ENCODE peak calls at places on chromosomes 7 and 10, in seven cellular contexts. G is iPS-NIHi11; D is HTR-8/SVneo; B is stimulated activated CD4-positive, alpha-beta T cell treated with anti-CD3 and anti-CD28 coated beads, Interleukin-4, amount 100 ng/mL, for 4 hours; R is H7; M is stimulated activated CD8-positive, alpha-beta memory T cell treated with anti-CD3 and anti-CD28 coated beads, Interleukin-2, amount 100 ng/mL, for 48 hours; X is AML-193. Z is an unnamed sample.

GRCh38 chr10:122181055-122181732 is 89.9 kb upstream of the BTBD16 start:
- DNase-seq in G (no peak), D (no peak), B (no peak), R (no peak), M (no peak), X (no peak), Z (no peak)

GRCh38 chr10:85778074-85778473 is 588.5 kb downstream of the GRID1 start:
- DNase-seq in G (no peak), D (no peak), B (no peak), R (no peak), M (no peak), X (no peak), Z (no peak)

GRCh38 chr7:150942591-150943452 is 35.3 kb downstream of the KCNH2 start:
- DNase-seq in G (no peak), D (no peak), B (no peak), R (no peak), M (no peak), X (no peak), Z (no peak)

GRCh38 chr10:91549296-91549695 is 83.6 kb downstream of the PPP1R3C start:
- DNase-seq in G (no peak), D (no peak), B (no peak), R (no peak), M (no peak), X (no peak), Z (no peak)

GRCh38 chr10:124217906-124218769 is 124.7 kb upstream of the CHST15 start:
- DNase-seq in G (peak), D (no peak), B (no peak), R (peak), M (no peak), X (no peak), Z (no peak)

GRCh38 chr10:70174058-70174741 is 3.9 kb upstream of the SAR1A start:
- DNase-seq in G (peak), D (no peak), B (peak), R (no peak), M (no peak), X (peak), Z (peak)

GRCh38 chr7:4416436-4417092 is 265.5 kb upstream of the FOXK1 start:
- DNase-seq in G (no peak), D (no peak), B (no peak), R (no peak), M (no peak), X (no peak), Z (no peak)

GRCh38 chr7:127959770-127960169 is 71.5 kb downstream of the LRRC4 start:
- DNase-seq in G (no peak), D (no peak), B (no peak), R (no peak), M (no peak), X (no peak), Z (no peak)

GRCh38 chr10:3006093-3006492 is 61.3 kb upstream of the PFKP start:
- DNase-seq in G (no peak), D (no peak), B (no peak), R (no peak), M (no peak), X (no peak), Z (no peak)

GRCh38 chr7:5117095-5117970 is 71.7 kb downstream of the RBAK start:
- DNase-seq in G (peak), D (no peak), B (no peak), R (peak), M (no peak), X (no peak), Z (no peak)

GRCh38 chr10:131107970-131108369 is 203.6 kb downstream of the TCERG1L start:
- DNase-seq in G (no peak), D (no peak), B (no peak), R (no peak), M (no peak), X (no peak), Z (no peak)

GRCh38 chr7:54541941-54542618 is at the start of gene VSTM2A:
- DNase-seq in G (peak), D (no peak), B (no peak), R (peak), M (no peak), X (no peak), Z (no peak)

GRCh38 chr7:3911685-3912084 is 610.6 kb downstream of the SDK1 start:
- DNase-seq in G (no peak), D (no peak), B (no peak), R (no peak), M (no peak), X (no peak), Z (no peak)

GRCh38 chr7:23175820-23176385 is 5.9 kb upstream of the NUP42 start:
- DNase-seq in G (no peak), D (no peak), B (no peak), R (no peak), M (no peak), X (peak), Z (no peak)

GRCh38 chr10:23478570-23478969 is 39.7 kb downstream of the OTUD1 start:
- DNase-seq in G (no peak), D (no peak), B (no peak), R (no peak), M (no peak), X (no peak), Z (no peak)

GRCh38 chr10:127576011-127576410 is 26.9 kb downstream of the NPS start:
- DNase-seq in G (no peak), D (no peak), B (no peak), R (no peak), M (no peak), X (no peak), Z (no peak)

GRCh38 chr10:5095687-5096086 is 1.5 kb downstream of the AKR1C3 start:
- DNase-seq in G (no peak), D (no peak), B (no peak), R (no peak), M (no peak), X (no peak), Z (no peak)

GRCh38 chr10:119207367-119207668 is at the start of gene GRK5:
- DNase-seq in G (peak), D (peak), B (peak), R (peak), M (peak), X (peak), Z (peak)

GRCh38 chr7:32957326-32958045 is at the start of gene FKBP9:
- DNase-seq in G (peak), D (peak), B (no peak), R (peak), M (no peak), X (no peak), Z (no peak)

GRCh38 chr7:114218283-114218682 is 196.3 kb upstream of the FOXP2 start:
- DNase-seq in G (no peak), D (no peak), B (no peak), R (no peak), M (no peak), X (no peak), Z (no peak)

GRCh38 chr10:35611750-35612149 is 6.6 kb downstream of the GJD4 start:
- DNase-seq in G (peak), D (no peak), B (no peak), R (peak), M (no peak), X (no peak), Z (no peak)

GRCh38 chr10:132627736-132628512 is 90.3 kb downstream of the INPP5A start:
- DNase-seq in G (no peak), D (no peak), B (no peak), R (no peak), M (no peak), X (no peak), Z (no peak)

GRCh38 chr7:112038353-112038752 is 167.8 kb downstream of the DOCK4 start:
- DNase-seq in G (no peak), D (no peak), B (no peak), R (no peak), M (no peak), X (no peak), Z (no peak)

GRCh38 chr7:144818516-144818915 is 17.3 kb downstream of the TPK1 start:
- DNase-seq in G (no peak), D (no peak), B (peak), R (no peak), M (no peak), X (no peak), Z (peak)

GRCh38 chr10:22897371-22897770 is 30.5 kb upstream of the ARMC3 start:
- DNase-seq in G (no peak), D (no peak), B (no peak), R (no peak), M (no peak), X (no peak), Z (no peak)

GRCh38 chr7:99210265-99210970 is 2.5 kb upstream of the KPNA7 start:
- DNase-seq in G (no peak), D (no peak), B (no peak), R (no peak), M (no peak), X (no peak), Z (no peak)

GRCh38 chr7:84136809-84137208 is 57.8 kb downstream of the SEMA3A start:
- DNase-seq in G (no peak), D (no peak), B (no peak), R (no peak), M (no peak), X (no peak), Z (no peak)

GRCh38 chr7:84811427-84811826 is 375.4 kb downstream of the SEMA3D start:
- DNase-seq in G (no peak), D (no peak), B (no peak), R (no peak), M (no peak), X (no peak), Z (no peak)

GRCh38 chr10:30510932-30511700 is 77.1 kb downstream of the MAP3K8 start:
- DNase-seq in G (no peak), D (no peak), B (no peak), R (no peak), M (no peak), X (no peak), Z (no peak)

GRCh38 chr10:124879136-124879535 is 62.8 kb upstream of the ZRANB1 start:
- DNase-seq in G (no peak), D (no peak), B (no peak), R (no peak), M (no peak), X (no peak), Z (no peak)

GRCh38 chr10:124384142-124384541 is 34.6 kb downstream of the OAT start:
- DNase-seq in G (no peak), D (no peak), B (no peak), R (peak), M (no peak), X (no peak), Z (no peak)

GRCh38 chr7:76357379-76358052 is 1.3 kb downstream of the YWHAG start:
- DNase-seq in G (no peak), D (no peak), B (no peak), R (no peak), M (no peak), X (no peak), Z (no peak)

GRCh38 chr7:94562525-94562924 is 52.9 kb downstream of the CASD1 start:
- DNase-seq in G (no peak), D (no peak), B (no peak), R (no peak), M (no peak), X (peak), Z (no peak)

GRCh38 chr7:106370542-106370941 is 85.8 kb upstream of the NAMPT start:
- DNase-seq in G (no peak), D (no peak), B (no peak), R (no peak), M (no peak), X (no peak), Z (no peak)

GRCh38 chr10:113068178-113068890 is 118.3 kb downstream of the TCF7L2 start:
- DNase-seq in G (no peak), D (no peak), B (no peak), R (no peak), M (no peak), X (no peak), Z (no peak)